ENCODE peak calls at places on chromosome 12, in six cellular contexts. V is heart left ventricle, L is right lobe of liver, G is tibial nerve, I is adrenal gland, N is Peyer's patch. C is an unnamed sample.

GRCh38 chr12:47709277-47710048 is 3.6 kb upstream of the RPAP3 start:
- DNase-seq in V (no peak), L (no peak), G (no peak), I (no peak), N (no peak), C (no peak)

GRCh38 chr12:49347307-49348237 is 884 bp downstream of the DNAJC22 start:
- DNase-seq in V (peak), L (peak), G (no peak), I (peak), N (peak), C (peak)

GRCh38 chr12:1130164-1130563 is 139.1 kb downstream of the ERC1 start:
- DNase-seq in V (no peak), L (peak), G (no peak), I (no peak), N (peak), C (no peak)

GRCh38 chr12:71871116-71871515 is 31.6 kb downstream of the TBC1D15 start:
- DNase-seq in V (no peak), L (no peak), G (no peak), I (no peak), N (no peak), C (no peak)

GRCh38 chr12:48814313-48815280 is 3.7 kb upstream of the CACNB3 start:
- DNase-seq in V (peak), L (peak), G (peak), I (peak), N (peak), C (peak)

GRCh38 chr12:116125981-116126566 is 151.4 kb downstream of the MED13L start:
- DNase-seq in V (no peak), L (no peak), G (no peak), I (no peak), N (no peak), C (no peak)

GRCh38 chr12:98532687-98533304 is 17.4 kb downstream of the TMPO start:
- DNase-seq in V (no peak), L (no peak), G (no peak), I (no peak), N (no peak), C (peak)

GRCh38 chr12:89370850-89371249 is 18.5 kb upstream of the DUSP6 start:
- DNase-seq in V (no peak), L (no peak), G (no peak), I (no peak), N (no peak), C (no peak)

GRCh38 chr12:25644964-25645363 is 91.9 kb upstream of the LMNTD1 start:
- DNase-seq in V (no peak), L (no peak), G (no peak), I (no peak), N (no peak), C (no peak)

GRCh38 chr12:26845984-26846383 is 13.0 kb upstream of the ITPR2 start:
- DNase-seq in V (no peak), L (no peak), G (no peak), I (peak), N (no peak), C (no peak)

GRCh38 chr12:114799574-114800487 is 115.9 kb upstream of the TBX3 start:
- DNase-seq in V (peak), L (peak), G (peak), I (peak), N (peak), C (peak)

GRCh38 chr12:124993568-124994434 is at the start of gene BRI3BP:
- DNase-seq in V (peak), L (peak), G (no peak), I (no peak), N (peak), C (peak)

GRCh38 chr12:123075092-123075491 is 75.8 kb downstream of the PITPNM2 start:
- DNase-seq in V (no peak), L (no peak), G (peak), I (no peak), N (no peak), C (no peak)

GRCh38 chr12:124831590-124831989 is 32.1 kb downstream of the SCARB1 start:
- DNase-seq in V (no peak), L (no peak), G (no peak), I (no peak), N (no peak), C (no peak)

GRCh38 chr12:42507589-42507988 is 82.0 kb downstream of the PRICKLE1 start:
- DNase-seq in V (no peak), L (no peak), G (no peak), I (no peak), N (no peak), C (no peak)

GRCh38 chr12:21647179-21647578 is 10.5 kb downstream of the LDHB start:
- DNase-seq in V (no peak), L (no peak), G (no peak), I (no peak), N (no peak), C (no peak)

GRCh38 chr12:55705802-55706402 is 1.8 kb downstream of the ITGA7 start:
- DNase-seq in V (no peak), L (no peak), G (no peak), I (no peak), N (no peak), C (no peak)

GRCh38 chr12:131351319-131352028 is 359.4 kb upstream of the SFSWAP start:
- DNase-seq in V (no peak), L (no peak), G (no peak), I (no peak), N (no peak), C (no peak)

GRCh38 chr12:54421175-54421872 is 2.3 kb upstream of the ITGA5 start:
- DNase-seq in V (no peak), L (no peak), G (peak), I (peak), N (peak), C (no peak)

GRCh38 chr12:55743131-55743921 is 404 bp downstream of the GDF11 start:
- DNase-seq in V (peak), L (peak), G (no peak), I (peak), N (peak), C (peak)

DNA sequence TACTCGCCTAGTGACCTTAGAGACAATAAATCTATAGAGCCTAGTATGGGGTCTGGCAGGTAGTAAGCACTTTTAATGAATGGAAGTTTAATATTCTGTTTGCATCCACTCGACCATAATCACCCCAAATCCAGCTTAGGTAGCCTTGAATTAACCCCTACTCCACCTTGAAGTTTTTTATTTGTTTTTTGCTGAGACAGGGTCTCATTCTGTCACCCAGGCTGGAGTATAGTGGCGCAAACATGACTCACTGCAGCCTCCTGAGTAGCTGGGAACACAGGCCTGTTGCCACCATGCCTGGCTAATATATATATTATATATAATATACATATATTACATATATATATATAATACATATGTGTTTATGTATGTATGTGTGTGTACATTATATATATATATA is 38.8 kb downstream of the MDM2 start:
- DNase-seq in V (no peak), L (no peak), G (no peak), I (no peak), N (no peak), C (no peak)
- TF ChIP-seq POLR2A in V (no peak), L (no peak), G (no peak), I (no peak), N (no peak), C (no peak)

DNA sequence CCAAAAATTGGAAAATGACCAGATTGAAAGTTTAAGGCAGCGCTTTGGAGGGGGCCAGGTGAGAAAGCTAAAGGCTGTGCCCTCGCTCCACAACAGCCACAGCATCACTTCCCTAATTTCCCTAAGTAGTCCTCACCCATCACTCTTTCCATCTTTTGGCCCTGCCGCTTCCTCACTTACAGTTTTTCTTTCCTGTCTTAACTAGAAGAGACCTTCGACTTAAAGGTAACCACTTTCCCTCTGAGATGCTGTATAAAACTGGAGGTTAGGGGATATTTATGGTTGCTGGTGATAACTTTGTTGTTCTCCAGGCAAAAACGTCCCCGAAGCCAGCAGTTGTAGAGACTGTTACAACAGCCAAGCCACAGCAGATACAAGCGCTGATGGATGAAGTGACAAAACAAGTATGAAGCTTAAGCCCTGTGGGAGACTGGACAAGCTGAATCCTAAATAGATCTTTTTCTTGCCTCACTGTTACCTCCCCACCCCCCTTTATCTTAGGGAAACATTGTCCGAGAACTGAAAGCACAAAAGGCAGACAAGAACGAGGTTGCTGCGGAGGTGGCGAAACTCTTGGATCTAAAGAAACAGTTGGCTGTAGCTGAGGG is 4.3 kb downstream of the DDIT3 start:
- DNase-seq in V (no peak), L (no peak), G (no peak), I (no peak), N (no peak), C (no peak)
- TF ChIP-seq POLR2A in V (no peak), L (no peak), G (no peak), I (no peak), N (no peak), C (no peak)

GRCh38 chr12:104671407-104672095 is 214.8 kb downstream of the CHST11 start:
- DNase-seq in V (peak), L (peak), G (peak), I (peak), N (peak), C (peak)
- TF ChIP-seq POLR2A in V (no peak), L (no peak), G (no peak), I (peak), N (no peak), C (no peak)

GRCh38 chr12:93968928-93969327 is 179.4 kb upstream of the PLXNC1 start:
- DNase-seq in V (no peak), L (no peak), G (no peak), I (no peak), N (no peak), C (no peak)
- TF ChIP-seq POLR2A in V (no peak), L (no peak), G (no peak), I (no peak), N (no peak), C (no peak)

GRCh38 chr12:132608231-132609171 is 1.9 kb downstream of the LRCOL1 start:
- DNase-seq in V (no peak), L (peak), G (no peak), I (no peak), N (no peak), C (no peak)
- TF ChIP-seq POLR2A in V (no peak), L (peak), G (no peak), I (no peak), N (no peak), C (no peak)

GRCh38 chr12:10214131-10214876 is 1.6 kb downstream of the GABARAPL1 start:
- DNase-seq in V (no peak), L (no peak), G (no peak), I (no peak), N (no peak), C (no peak)

GRCh38 chr12:10212623-10213131 is at the start of gene GABARAPL1:
- DNase-seq in V (peak), L (peak), G (peak), I (peak), N (peak), C (peak)

GRCh38 chr12:10211975-10212622 is 578 bp upstream of the GABARAPL1 start:
- DNase-seq in V (peak), L (peak), G (peak), I (peak), N (peak), C (peak)

GRCh38 chr12:10214877-10215267 is 2.2 kb downstream of the GABARAPL1 start:
- DNase-seq in V (peak), L (no peak), G (no peak), I (no peak), N (no peak), C (no peak)

DNA sequence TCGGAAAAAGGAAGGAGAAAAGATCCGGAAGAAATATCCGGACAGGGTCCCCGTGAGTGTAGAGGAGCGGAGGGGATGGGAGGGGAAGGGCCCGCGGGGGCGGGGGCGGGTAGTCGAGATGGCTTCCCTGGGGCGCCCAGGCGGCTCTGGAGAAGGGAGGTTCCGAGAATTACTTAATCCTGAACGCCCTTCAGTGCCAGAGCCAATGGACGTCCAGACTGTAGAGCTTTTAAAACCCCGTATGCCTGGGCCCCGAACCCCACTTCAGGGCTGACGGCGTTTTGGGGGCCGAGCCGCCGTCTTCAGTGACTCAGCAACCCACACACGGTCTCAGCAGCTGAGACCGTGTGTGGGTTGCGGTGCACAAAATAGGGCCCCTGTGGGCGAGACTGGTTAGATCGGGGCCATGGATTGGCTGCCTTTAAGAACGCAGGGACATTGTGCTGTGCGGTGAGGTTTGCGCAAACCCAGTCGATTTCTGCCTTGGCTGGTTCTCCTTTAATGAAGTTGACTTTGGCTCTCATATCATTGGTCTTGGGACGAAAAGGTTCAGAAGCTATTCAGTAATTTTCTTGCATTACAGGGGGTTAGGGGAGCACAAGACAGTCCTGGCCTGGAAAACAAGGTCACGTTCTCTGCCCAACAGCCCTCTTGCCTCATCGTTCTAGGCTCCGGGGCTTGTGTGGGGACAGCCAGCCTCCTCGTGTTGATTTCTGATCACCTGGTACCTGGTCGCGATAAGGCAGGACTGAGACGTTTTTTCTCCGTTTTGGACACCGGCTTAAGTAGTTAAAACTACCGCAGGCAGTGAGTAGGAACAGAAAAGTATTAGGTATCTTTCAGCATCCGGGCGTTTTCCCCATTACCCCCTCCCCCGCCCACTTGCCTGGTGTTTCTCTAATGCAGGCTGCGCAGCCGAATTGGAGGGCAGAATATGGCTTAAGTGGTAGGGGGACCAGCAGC is 772 bp downstream of the GABARAPL1 start:
- DNase-seq in V (peak), L (peak), G (peak), I (peak), N (peak), C (peak)
- TF ChIP-seq POLR2A in V (peak), L (peak), G (peak), I (peak), N (peak), C (no peak)

DNA sequence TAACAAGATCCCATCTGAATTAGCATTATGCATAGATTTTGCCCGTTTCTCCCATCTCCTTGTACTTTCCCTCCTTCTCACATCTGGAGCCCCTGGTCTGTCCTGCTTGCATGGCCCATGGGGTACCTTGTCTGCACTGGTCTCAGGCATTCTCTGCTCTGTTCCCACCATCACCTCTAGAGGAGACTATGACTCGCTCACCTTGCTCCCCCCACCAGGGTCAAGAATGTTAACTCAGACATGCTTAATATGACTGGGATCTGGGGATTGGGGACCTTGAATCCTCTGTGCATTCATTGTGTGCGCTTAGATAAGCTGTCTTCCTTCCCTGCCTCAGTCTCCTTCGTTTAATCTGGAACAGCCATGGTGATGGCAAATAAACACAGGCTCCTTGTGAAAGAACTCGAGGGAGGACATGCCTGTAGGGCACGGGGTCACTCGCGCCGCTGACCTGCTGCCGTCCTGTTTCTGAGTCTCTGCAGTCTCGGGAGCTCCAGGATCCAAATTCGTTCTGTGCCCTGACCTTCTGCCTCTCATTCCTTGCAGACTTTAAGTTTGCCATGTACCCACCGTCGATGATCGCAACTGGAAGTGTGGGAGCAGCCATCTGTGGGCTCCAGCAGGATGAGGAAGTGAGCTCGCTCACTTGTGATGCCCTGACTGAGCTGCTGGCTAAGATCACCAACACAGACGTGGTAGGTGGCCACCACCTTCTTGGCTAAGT is 14.9 kb downstream of the CCND2 start:
- DNase-seq in V (no peak), L (no peak), G (no peak), I (no peak), N (no peak), C (no peak)
- TF ChIP-seq POLR2A in V (no peak), L (no peak), G (no peak), I (no peak), N (no peak), C (no peak)

GRCh38 chr12:121751716-121752351 is 39.3 kb downstream of the TMEM120B start:
- DNase-seq in V (no peak), L (no peak), G (no peak), I (no peak), N (no peak), C (no peak)

GRCh38 chr12:121748571-121749265 is 36.2 kb downstream of the TMEM120B start:
- DNase-seq in V (no peak), L (peak), G (no peak), I (peak), N (no peak), C (peak)

GRCh38 chr12:121749267-121749666 is 36.7 kb downstream of the TMEM120B start:
- DNase-seq in V (no peak), L (no peak), G (no peak), I (peak), N (no peak), C (no peak)

GRCh38 chr12:121751034-121751433 is 38.5 kb downstream of the TMEM120B start:
- DNase-seq in V (no peak), L (no peak), G (no peak), I (no peak), N (no peak), C (no peak)

GRCh38 chr12:121750507-121750955 is 38.0 kb downstream of the TMEM120B start:
- DNase-seq in V (no peak), L (no peak), G (no peak), I (no peak), N (no peak), C (no peak)
- TF ChIP-seq POLR2A in V (no peak), L (no peak), G (no peak), I (no peak), N (no peak), C (no peak)

DNA sequence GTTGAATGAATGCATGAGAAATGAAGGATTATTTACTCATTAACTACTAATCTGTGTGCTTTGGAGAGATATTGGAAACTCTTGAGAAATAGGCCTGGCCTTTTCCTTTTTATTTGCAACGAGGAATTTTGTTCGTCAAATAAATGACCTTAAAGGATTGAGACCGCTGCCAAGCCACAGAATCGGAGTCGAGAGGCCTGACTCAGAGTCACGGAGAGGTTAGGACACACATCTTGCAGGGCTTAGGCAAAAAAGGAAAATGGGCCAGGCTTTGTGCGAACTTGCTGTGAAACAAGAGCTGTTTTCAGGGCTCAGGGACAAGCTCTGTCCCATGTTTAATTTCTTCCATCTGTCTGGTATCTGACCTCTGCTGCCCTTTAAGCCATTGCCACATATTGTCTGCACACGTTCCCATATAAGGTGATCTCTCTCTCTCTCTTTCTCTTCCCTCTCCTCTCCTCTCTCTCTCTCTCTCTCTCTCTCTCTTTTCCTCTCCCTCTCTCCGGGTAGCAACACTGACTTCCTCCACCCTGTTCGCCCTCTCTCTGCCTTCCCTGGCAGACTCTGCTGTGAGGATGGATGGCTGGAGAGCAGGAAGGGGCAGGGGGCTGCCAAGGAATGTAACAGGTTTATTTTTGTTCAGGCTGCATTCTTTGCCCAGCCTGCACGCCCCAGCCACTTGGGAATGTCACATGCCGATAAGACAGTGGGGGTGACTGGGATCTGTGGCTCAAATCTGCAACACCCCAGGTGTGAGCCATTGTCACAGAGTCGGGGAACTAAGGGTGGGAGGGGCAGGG is 14.9 kb upstream of the IFT81 start:
- DNase-seq in V (peak), L (no peak), G (peak), I (peak), N (peak), C (peak)
- TF ChIP-seq POLR2A in V (no peak), L (peak), G (no peak), I (peak), N (no peak), C (no peak)

GRCh38 chr12:51242150-51242549 is 3.5 kb downstream of the DAZAP2 start:
- DNase-seq in V (peak), L (no peak), G (no peak), I (peak), N (no peak), C (no peak)

GRCh38 chr12:51238037-51238509 is 553 bp upstream of the DAZAP2 start:
- DNase-seq in V (no peak), L (no peak), G (no peak), I (no peak), N (no peak), C (no peak)

GRCh38 chr12:51242896-51243295 is 4.3 kb downstream of the DAZAP2 start:
- DNase-seq in V (no peak), L (no peak), G (no peak), I (no peak), N (no peak), C (no peak)

GRCh38 chr12:51240971-51241370 is 2.3 kb downstream of the DAZAP2 start:
- DNase-seq in V (no peak), L (no peak), G (no peak), I (no peak), N (no peak), C (no peak)

GRCh38 chr12:51238510-51239334 is at the start of gene DAZAP2:
- DNase-seq in V (peak), L (peak), G (peak), I (peak), N (peak), C (peak)
- TF ChIP-seq POLR2A in V (peak), L (peak), G (peak), I (peak), N (peak), C (peak)

C was measured in H54.